ENCODE peak calls at places on chromosomes 2 and 18, in ten cellular contexts. O is mesendoderm; R is stimulated activated CD4-positive, alpha-beta T cell treated with anti-CD3 and anti-CD28 coated beads, Interleukin-12 subunit alpha, Interleukin-12 subunit beta, amount 100 ng/mL, for 24 hours; I is activated effector memory CD4-positive, alpha-beta T cell treated with Interleukin-2 at 50 U/mL for 16 hours; J is T-helper 2 cell; M is AG04449; U is A549; Q is T-helper 9 cell; V is left cardiac atrium; D is right lobe of liver. B is an unnamed sample.

GRCh38 chr2:215900203-215900611 is 113.1 kb downstream of the MREG start:
- DNase-seq in O (no peak), R (no peak), I (no peak), J (no peak), M (no peak), U (peak; percentile 24), Q (no peak), V (peak; percentile 28), D (peak; percentile 72), B (no peak)

GRCh38 chr2:107511970-107512789 is 314.5 kb upstream of the RGPD4 start:
- DNase-seq in O (no peak), R (no peak), I (no peak), J (no peak), M (no peak), U (no peak), Q (no peak), V (no peak), D (no peak), B (no peak)

GRCh38 chr18:78304199-78304826 is 675.3 kb upstream of the SALL3 start:
- DNase-seq in O (no peak), R (no peak), I (no peak), J (no peak), M (no peak), U (no peak), Q (no peak), V (no peak), D (no peak), B (no peak)

GRCh38 chr2:165239230-165239629 is at the start of gene SCN2A:
- DNase-seq in O (peak; percentile 63), R (no peak), I (no peak), J (no peak), M (no peak), U (peak; percentile 68), Q (no peak), V (no peak), D (no peak), B (peak; percentile 35)

GRCh38 chr18:52007109-52007508 is 332.9 kb upstream of the DCC start:
- DNase-seq in O (peak; percentile 22), R (no peak), I (no peak), J (no peak), M (no peak), U (no peak), Q (no peak), V (no peak), D (no peak), B (no peak)

GRCh38 chr2:239329284-239329971 is 71.4 kb downstream of the HDAC4 start:
- DNase-seq in O (no peak), R (no peak), I (no peak), J (no peak), M (no peak), U (no peak), Q (no peak), V (peak; percentile 62), D (no peak), B (no peak)

GRCh38 chr2:133063792-133064191 is 393.8 kb upstream of the LYPD1 start:
- DNase-seq in O (peak; percentile 78), R (no peak), I (no peak), J (no peak), M (no peak), U (peak; percentile 13), Q (no peak), V (no peak), D (no peak), B (peak; percentile 52)

GRCh38 chr2:227466887-227467285 is 5.1 kb upstream of the AGFG1 start:
- DNase-seq in O (no peak), R (no peak), I (no peak), J (no peak), M (no peak), U (no peak), Q (no peak), V (no peak), D (no peak), B (no peak)

GRCh38 chr2:126843046-126843445 is 55.6 kb upstream of the TEX51 start:
- DNase-seq in O (no peak), R (no peak), I (no peak), J (no peak), M (no peak), U (no peak), Q (no peak), V (no peak), D (no peak), B (no peak)

GRCh38 chr2:113872201-113872600 is 17.7 kb upstream of the ACTR3 start:
- DNase-seq in O (peak; percentile 54), R (no peak), I (no peak), J (no peak), M (peak; percentile 49), U (no peak), Q (no peak), V (no peak), D (no peak), B (no peak)

GRCh38 chr2:47339745-47340541 is 63.0 kb upstream of the MSH2 start:
- DNase-seq in O (peak; percentile 58), R (no peak), I (no peak), J (no peak), M (no peak), U (peak; percentile 59), Q (no peak), V (no peak), D (no peak), B (peak; percentile 84)

GRCh38 chr2:39156107-39156506 is 35.3 kb upstream of the SOS1 start:
- DNase-seq in O (no peak), R (no peak), I (no peak), J (no peak), M (no peak), U (no peak), Q (no peak), V (no peak), D (no peak), B (no peak)

GRCh38 chr2:232345251-232345650 is 33.3 kb upstream of the ALPP start:
- DNase-seq in O (no peak), R (no peak), I (no peak), J (peak; percentile 1), M (no peak), U (no peak), Q (no peak), V (peak; percentile 8), D (no peak), B (no peak)

GRCh38 chr2:38165698-38166097 is 89.7 kb upstream of the CYP1B1 start:
- DNase-seq in O (no peak), R (no peak), I (no peak), J (no peak), M (no peak), U (no peak), Q (no peak), V (no peak), D (no peak), B (no peak)

GRCh38 chr2:203646266-203646864 is 60.1 kb upstream of the CD28 start:
- DNase-seq in O (no peak), R (no peak), I (no peak), J (no peak), M (no peak), U (no peak), Q (no peak), V (no peak), D (peak; percentile 54), B (peak; percentile 23)

GRCh38 chr2:188884051-188884450 is 90.1 kb upstream of the COL3A1 start:
- DNase-seq in O (no peak), R (no peak), I (no peak), J (no peak), M (no peak), U (peak; percentile 4), Q (no peak), V (no peak), D (no peak), B (no peak)

GRCh38 chr2:228613133-228613532 is 431.6 kb upstream of the SPHKAP start:
- DNase-seq in O (no peak), R (no peak), I (no peak), J (no peak), M (peak; percentile 89), U (peak; percentile 5), Q (no peak), V (no peak), D (no peak), B (no peak)

GRCh38 chr2:101758001-101758400 is 60.5 kb downstream of the MAP4K4 start:
- DNase-seq in O (no peak), R (no peak), I (no peak), J (no peak), M (no peak), U (no peak), Q (no peak), V (no peak), D (no peak), B (no peak)

GRCh38 chr2:207881902-207882301 is 112.2 kb upstream of the FZD5 start:
- DNase-seq in O (no peak), R (no peak), I (no peak), J (no peak), M (no peak), U (no peak), Q (no peak), V (no peak), D (no peak), B (no peak)

GRCh38 chr2:174362949-174363348 is 28.2 kb downstream of the SP9 start:
- DNase-seq in O (no peak), R (no peak), I (no peak), J (no peak), M (no peak), U (no peak), Q (no peak), V (no peak), D (no peak), B (no peak)

GRCh38 chr2:11850082-11850481 is 103.7 kb downstream of the LPIN1 start:
- DNase-seq in O (no peak), R (no peak), I (no peak), J (no peak), M (no peak), U (no peak), Q (no peak), V (no peak), D (no peak), B (no peak)

GRCh38 chr2:10402652-10403215 is 45.4 kb downstream of the ODC1 start:
- DNase-seq in O (no peak), R (no peak), I (no peak), J (no peak), M (no peak), U (no peak), Q (no peak), V (no peak), D (peak; percentile 65), B (no peak)

B was measured in Calu3.